ENCODE peak calls at places on chromosomes 5 and 9, in seven cellular contexts. One of them, this sample, is unnamed.
A peak's percentile ranks its signal among the peaks of the same experiment; 100 is the strongest.

GRCh38 chr9:95089916-95090791 is 227.4 kb downstream of the FANCC start:
- DNase-seq in head of caudate nucleus: peak; percentile 55
- DNase-seq in Ammon's horn: no peak
- DNase-seq in HEK293T: no peak
- DNase-seq in GM23248: peak; percentile 34
- DNase-seq in posterior cingulate gyrus: peak; percentile 35
- DNase-seq in HTR-8/SVneo: no peak
- DNase-seq in this sample: no peak

GRCh38 chr9:110427497-110428104 is 89.9 kb upstream of the TXNDC8 start:
- DNase-seq in head of caudate nucleus: peak; percentile 75
- DNase-seq in Ammon's horn: peak; percentile 64
- DNase-seq in GM23248: peak; percentile 47
- DNase-seq in HEK293T: peak; percentile 57
- DNase-seq in HTR-8/SVneo: no peak
- DNase-seq in posterior cingulate gyrus: peak; percentile 61
- DNase-seq in this sample: no peak

GRCh38 chr5:137201876-137202275 is 297.2 kb downstream of the SPOCK1 start:
- DNase-seq in head of caudate nucleus: no peak
- DNase-seq in HEK293T: no peak
- DNase-seq in HTR-8/SVneo: no peak
- DNase-seq in Ammon's horn: no peak
- DNase-seq in posterior cingulate gyrus: no peak
- DNase-seq in GM23248: peak; percentile 96
- DNase-seq in this sample: peak; percentile 17

GRCh38 chr5:142703153-142703552 is 17.3 kb upstream of the FGF1 start:
- DNase-seq in HTR-8/SVneo: no peak
- DNase-seq in HEK293T: no peak
- DNase-seq in Ammon's horn: no peak
- DNase-seq in GM23248: no peak
- DNase-seq in head of caudate nucleus: no peak
- DNase-seq in posterior cingulate gyrus: no peak
- DNase-seq in this sample: no peak

GRCh38 chr5:104951829-104952228 is 1389.2 kb upstream of the NUDT12 start:
- DNase-seq in Ammon's horn: no peak
- DNase-seq in HTR-8/SVneo: no peak
- DNase-seq in GM23248: no peak
- DNase-seq in head of caudate nucleus: no peak
- DNase-seq in posterior cingulate gyrus: no peak
- DNase-seq in HEK293T: no peak
- DNase-seq in this sample: no peak

GRCh38 chr5:129670944-129671343 is 77.0 kb upstream of the MINAR2 start:
- DNase-seq in HTR-8/SVneo: peak; percentile 13
- DNase-seq in posterior cingulate gyrus: no peak
- DNase-seq in head of caudate nucleus: no peak
- DNase-seq in GM23248: peak; percentile 14
- DNase-seq in HEK293T: no peak
- DNase-seq in Ammon's horn: no peak
- DNase-seq in this sample: peak; percentile 7

GRCh38 chr9:73050887-73051550 is 98.2 kb upstream of the ALDH1A1 start:
- DNase-seq in GM23248: no peak
- DNase-seq in head of caudate nucleus: no peak
- DNase-seq in posterior cingulate gyrus: no peak
- DNase-seq in HEK293T: peak; percentile 22
- DNase-seq in Ammon's horn: no peak
- DNase-seq in HTR-8/SVneo: no peak
- DNase-seq in this sample: no peak

GRCh38 chr9:134066923-134067851 is 639 bp downstream of the BRD3 start:
- DNase-seq in GM23248: peak; percentile 60
- DNase-seq in posterior cingulate gyrus: no peak
- DNase-seq in head of caudate nucleus: peak; percentile 59
- DNase-seq in HEK293T: peak; percentile 54
- DNase-seq in HTR-8/SVneo: no peak
- DNase-seq in Ammon's horn: peak; percentile 9
- DNase-seq in this sample: peak; percentile 63

GRCh38 chr9:95143591-95144561 is 173.6 kb downstream of the FANCC start:
- DNase-seq in HEK293T: no peak
- DNase-seq in HTR-8/SVneo: no peak
- DNase-seq in GM23248: peak; percentile 71
- DNase-seq in head of caudate nucleus: no peak
- DNase-seq in posterior cingulate gyrus: no peak
- DNase-seq in Ammon's horn: no peak
- DNase-seq in this sample: peak; percentile 71

GRCh38 chr9:136917902-136918301 is 26.6 kb downstream of the FBXW5 start:
- DNase-seq in posterior cingulate gyrus: no peak
- DNase-seq in HTR-8/SVneo: no peak
- DNase-seq in GM23248: no peak
- DNase-seq in head of caudate nucleus: no peak
- DNase-seq in HEK293T: no peak
- DNase-seq in Ammon's horn: no peak
- DNase-seq in this sample: no peak

This sample was measured in AG08396.